ENCODE peak calls at places on chromosomes 6 and 20, in ten cellular contexts. B is NCI-H1417 treated with DMSO at 0.1 percent for 48 hours; Q is activated CD4-positive, alpha-beta T cell treated with anti-CD3 and anti-CD28 coated beads for 48 hours; W is M059J; P is left ventricle myocardium superior; D is aorta; O is HEK293T; E is epithelial cell of prostate; K is HCEC 1CT; U is GM06990. V is an unnamed sample.

GRCh38 chr6:158374020-158374419 is 61.8 kb downstream of the TULP4 start:
- DNase-seq in E (no peak), Q (no peak), U (no peak), W (no peak), O (no peak), P (no peak), D (no peak), B (no peak), K (no peak), V (no peak)

GRCh38 chr6:345747-346388 is 45.7 kb upstream of the IRF4 start:
- DNase-seq in E (no peak), W (no peak), U (no peak), D (peak), K (no peak), Q (no peak), O (no peak), P (no peak), B (no peak), V (peak)

GRCh38 chr6:24827162-24827561 is 28.4 kb upstream of the ARMH2 start:
- DNase-seq in D (no peak), Q (no peak), K (no peak), E (peak), W (no peak), U (no peak), B (no peak), P (no peak), O (no peak), V (no peak)

GRCh38 chr6:116144590-116144989 is 18.7 kb upstream of the COL10A1 start:
- DNase-seq in D (no peak), Q (no peak), O (no peak), E (peak), W (peak), B (no peak), U (no peak), P (no peak), K (peak), V (no peak)

GRCh38 chr6:27761391-27761790 is 150.8 kb downstream of the OR2B2 start:
- DNase-seq in O (no peak), D (no peak), W (no peak), B (no peak), E (no peak), U (no peak), K (no peak), Q (no peak), P (no peak), V (no peak)

GRCh38 chr6:106884576-106884975 is 90.0 kb downstream of the CD24 start:
- DNase-seq in W (no peak), U (no peak), E (no peak), O (no peak), P (no peak), Q (no peak), B (no peak), K (no peak), D (no peak), V (no peak)

GRCh38 chr6:17493286-17493685 is 99.9 kb downstream of the CAP2 start:
- DNase-seq in B (no peak), E (no peak), P (no peak), O (no peak), K (peak), Q (no peak), W (peak), D (no peak), U (no peak), V (no peak)

GRCh38 chr6:33217246-33217645 is 8.9 kb downstream of the RING1 start:
- DNase-seq in B (no peak), W (no peak), E (no peak), D (no peak), Q (no peak), O (no peak), P (no peak), U (no peak), K (no peak), V (no peak)

GRCh38 chr6:21694168-21694567 is 100.6 kb downstream of the SOX4 start:
- DNase-seq in U (no peak), Q (no peak), E (no peak), K (no peak), D (no peak), B (no peak), P (no peak), O (no peak), W (no peak), V (no peak)

GRCh38 chr6:119289651-119290050 is 59.9 kb downstream of the MAN1A1 start:
- DNase-seq in E (no peak), W (no peak), O (no peak), K (no peak), Q (no peak), U (no peak), P (no peak), D (no peak), B (no peak), V (no peak)

GRCh38 chr6:148747493-148748160 is 797 bp downstream of the UST start:
- DNase-seq in U (peak), K (peak), P (peak), Q (peak), O (peak), W (peak), E (no peak), B (peak), D (peak), V (peak)

GRCh38 chr6:7568021-7568420 is 22.0 kb upstream of the SNRNP48 start:
- DNase-seq in U (no peak), O (no peak), D (no peak), K (no peak), E (no peak), W (no peak), B (no peak), P (no peak), Q (no peak), V (no peak)

GRCh38 chr20:19376451-19376971 is 164.1 kb downstream of the SLC24A3 start:
- DNase-seq in W (no peak), D (no peak), Q (no peak), B (no peak), P (peak), U (no peak), K (no peak), E (no peak), O (no peak), V (peak)

GRCh38 chr6:154960299-154960796 is 34.8 kb upstream of the TIAM2 start:
- DNase-seq in K (no peak), E (no peak), Q (no peak), O (no peak), D (no peak), P (peak), U (no peak), B (no peak), W (no peak), V (no peak)

V was measured in testis.